ENCODE peak calls at places on chromosomes 13 and 19, in nine cellular contexts. One of them, this sample, is unnamed.

GRCh38 chr19:54179921-54180452 is 7.0 kb upstream of the TMC4 start:
- DNase-seq in HepG2: peak; percentile 62
- DNase-seq in adrenal gland: no peak
- DNase-seq in RPMI7951: peak; percentile 44
- DNase-seq in EL: no peak
- DNase-seq in GM04503: no peak
- DNase-seq in dorsolateral prefrontal cortex: no peak
- DNase-seq in stimulated activated CD8-positive, alpha-beta memory T cell treated with anti-CD3 and anti-CD28 coated beads, Interleukin-15, amount 100 ng/mL, for 24 hours: no peak
- DNase-seq in AG10803: no peak
- DNase-seq in this sample: no peak

GRCh38 chr13:45885194-45885593 is 33.6 kb upstream of the SIAH3 start:
- DNase-seq in HepG2: no peak
- DNase-seq in dorsolateral prefrontal cortex: no peak
- DNase-seq in GM04503: no peak
- DNase-seq in stimulated activated CD8-positive, alpha-beta memory T cell treated with anti-CD3 and anti-CD28 coated beads, Interleukin-15, amount 100 ng/mL, for 24 hours: no peak
- DNase-seq in adrenal gland: no peak
- DNase-seq in AG10803: no peak
- DNase-seq in RPMI7951: no peak
- DNase-seq in EL: no peak
- DNase-seq in this sample: no peak

GRCh38 chr19:19271828-19272599 is 1.1 kb downstream of the TM6SF2 start:
- DNase-seq in GM04503: no peak
- DNase-seq in HepG2: no peak
- DNase-seq in EL: no peak
- DNase-seq in stimulated activated CD8-positive, alpha-beta memory T cell treated with anti-CD3 and anti-CD28 coated beads, Interleukin-15, amount 100 ng/mL, for 24 hours: no peak
- DNase-seq in dorsolateral prefrontal cortex: no peak
- DNase-seq in adrenal gland: no peak
- DNase-seq in RPMI7951: no peak
- DNase-seq in AG10803: no peak
- DNase-seq in this sample: no peak

GRCh38 chr13:94824601-94825000 is 112.3 kb upstream of the SOX21 start:
- DNase-seq in AG10803: no peak
- DNase-seq in GM04503: no peak
- DNase-seq in EL: no peak
- DNase-seq in dorsolateral prefrontal cortex: no peak
- DNase-seq in adrenal gland: no peak
- DNase-seq in RPMI7951: no peak
- DNase-seq in stimulated activated CD8-positive, alpha-beta memory T cell treated with anti-CD3 and anti-CD28 coated beads, Interleukin-15, amount 100 ng/mL, for 24 hours: no peak
- DNase-seq in HepG2: no peak
- DNase-seq in this sample: no peak

GRCh38 chr13:79435549-79435948 is 29.5 kb upstream of the RBM26 start:
- DNase-seq in adrenal gland: no peak
- DNase-seq in stimulated activated CD8-positive, alpha-beta memory T cell treated with anti-CD3 and anti-CD28 coated beads, Interleukin-15, amount 100 ng/mL, for 24 hours: no peak
- DNase-seq in AG10803: peak; percentile 57
- DNase-seq in EL: peak; percentile 84
- DNase-seq in dorsolateral prefrontal cortex: no peak
- DNase-seq in RPMI7951: peak; percentile 31
- DNase-seq in GM04503: peak; percentile 82
- DNase-seq in HepG2: no peak
- DNase-seq in this sample: peak; percentile 67

GRCh38 chr13:108345016-108345415 is 75.5 kb downstream of the TNFSF13B start:
- DNase-seq in adrenal gland: no peak
- DNase-seq in GM04503: no peak
- DNase-seq in EL: no peak
- DNase-seq in RPMI7951: no peak
- DNase-seq in HepG2: no peak
- DNase-seq in AG10803: no peak
- DNase-seq in dorsolateral prefrontal cortex: no peak
- DNase-seq in stimulated activated CD8-positive, alpha-beta memory T cell treated with anti-CD3 and anti-CD28 coated beads, Interleukin-15, amount 100 ng/mL, for 24 hours: no peak
- DNase-seq in this sample: no peak

GRCh38 chr19:14871619-14872230 is 14.2 kb downstream of the OR7A17 start:
- DNase-seq in stimulated activated CD8-positive, alpha-beta memory T cell treated with anti-CD3 and anti-CD28 coated beads, Interleukin-15, amount 100 ng/mL, for 24 hours: no peak
- DNase-seq in dorsolateral prefrontal cortex: no peak
- DNase-seq in HepG2: no peak
- DNase-seq in GM04503: no peak
- DNase-seq in RPMI7951: peak; percentile 26
- DNase-seq in AG10803: peak; percentile 8
- DNase-seq in adrenal gland: no peak
- DNase-seq in EL: peak; percentile 6
- DNase-seq in this sample: no peak

GRCh38 chr13:26855071-26855470 is 94.5 kb upstream of the GPR12 start:
- DNase-seq in stimulated activated CD8-positive, alpha-beta memory T cell treated with anti-CD3 and anti-CD28 coated beads, Interleukin-15, amount 100 ng/mL, for 24 hours: no peak
- DNase-seq in GM04503: no peak
- DNase-seq in AG10803: no peak
- DNase-seq in HepG2: no peak
- DNase-seq in EL: no peak
- DNase-seq in adrenal gland: no peak
- DNase-seq in RPMI7951: no peak
- DNase-seq in dorsolateral prefrontal cortex: peak; percentile 11
- DNase-seq in this sample: no peak

GRCh38 chr19:30512748-30513389 is 140.7 kb downstream of the ZNF536 start:
- DNase-seq in stimulated activated CD8-positive, alpha-beta memory T cell treated with anti-CD3 and anti-CD28 coated beads, Interleukin-15, amount 100 ng/mL, for 24 hours: no peak
- DNase-seq in dorsolateral prefrontal cortex: no peak
- DNase-seq in RPMI7951: no peak
- DNase-seq in adrenal gland: no peak
- DNase-seq in GM04503: no peak
- DNase-seq in HepG2: no peak
- DNase-seq in AG10803: peak; percentile 29
- DNase-seq in EL: no peak
- DNase-seq in this sample: no peak

GRCh38 chr19:42290523-42291436 is 11.2 kb upstream of the PRR19 start:
- DNase-seq in GM04503: no peak
- DNase-seq in stimulated activated CD8-positive, alpha-beta memory T cell treated with anti-CD3 and anti-CD28 coated beads, Interleukin-15, amount 100 ng/mL, for 24 hours: no peak
- DNase-seq in EL: peak; percentile 39
- DNase-seq in AG10803: no peak
- DNase-seq in dorsolateral prefrontal cortex: no peak
- DNase-seq in RPMI7951: peak; percentile 38
- DNase-seq in adrenal gland: no peak
- DNase-seq in HepG2: peak; percentile 61
- DNase-seq in this sample: no peak

This sample was measured in AG09309.